ENCODE peak calls at places on chromosomes 1 and 21, in four cellular contexts. H, Q, U and B are unnamed samples.
A peak's percentile ranks its signal among the peaks of the same experiment; 100 is the strongest.

GRCh38 chr1:64097859-64098258 is 105.6 kb upstream of the UBE2U start:
- DNase-seq in H (no peak), Q (no peak), U (no peak), B (no peak)

GRCh38 chr21:41663805-41664788 is 102.8 kb downstream of the RIPK4 start:
- DNase-seq in Q (no peak), U (peak; percentile 14), H (no peak), B (no peak)

GRCh38 chr1:24912359-24913273 is 17.5 kb downstream of the RUNX3 start:
- DNase-seq in U (no peak), H (no peak), Q (no peak), B (no peak)

GRCh38 chr1:183139281-183139942 is 46.7 kb upstream of the LAMC2 start:
- DNase-seq in H (no peak), U (peak; percentile 36), Q (no peak), B (no peak)

GRCh38 chr1:89815040-89815439 is 5.8 kb upstream of the LRRC8D start:
- DNase-seq in H (no peak), U (no peak), Q (no peak), B (no peak)

GRCh38 chr1:26389604-26390247 is 17.2 kb upstream of the ZNF683 start:
- DNase-seq in U (no peak), H (no peak), Q (no peak), B (no peak)

GRCh38 chr21:40194181-40194580 is 326.9 kb downstream of the PCP4 start:
- DNase-seq in H (no peak), Q (no peak), U (no peak), B (no peak)

GRCh38 chr1:205800470-205800869 is 12.5 kb downstream of the SLC41A1 start:
- DNase-seq in U (peak; percentile 24), Q (no peak), H (no peak), B (no peak)

GRCh38 chr1:226624526-226624925 is 76.0 kb downstream of the STUM start:
- DNase-seq in H (no peak), Q (no peak), U (no peak), B (no peak)

GRCh38 chr1:68464891-68465290 is 15.1 kb upstream of the RPE65 start:
- DNase-seq in H (no peak), Q (no peak), U (no peak), B (no peak)

GRCh38 chr1:27726173-27726793 is 522 bp downstream of the FAM76A start:
- DNase-seq in H (no peak), Q (no peak), U (peak; percentile 39), B (peak; percentile 45)

GRCh38 chr1:219659682-219660081 is 46.8 kb upstream of the ZC3H11B start:
- DNase-seq in U (peak; percentile 96), Q (no peak), H (no peak), B (no peak)

GRCh38 chr1:28154083-28154594 is 22.4 kb downstream of the PTAFR start:
- DNase-seq in H (no peak), U (no peak), Q (no peak), B (no peak)

GRCh38 chr21:35351434-35351833 is 302.3 kb upstream of the RUNX1 start:
- DNase-seq in U (no peak), Q (no peak), H (no peak), B (no peak)

GRCh38 chr1:245541389-245541788 is 386.6 kb downstream of the KIF26B start:
- DNase-seq in H (no peak), U (no peak), Q (no peak), B (no peak)